ENCODE peak calls at places on chromosomes 12 and 14, in ten cellular contexts. One of them, this sample, is unnamed.

GRCh38 chr14:56594428-56594827 is 14.8 kb downstream of the TMEM260 start:
- DNase-seq in T1000: no peak
- DNase-seq in naive thymus-derived CD8-positive, alpha-beta T cell: no peak
- DNase-seq in adipocyte: no peak
- DNase-seq in T follicular helper cell: no peak
- DNase-seq in transverse colon: no peak
- DNase-seq in NCI-H1105: no peak
- DNase-seq in memory B cell: no peak
- DNase-seq in lung: no peak
- DNase-seq in PC-3: no peak
- DNase-seq in this sample: no peak

GRCh38 chr12:52319097-52319496 is 2.1 kb downstream of the KRT83 start:
- DNase-seq in T follicular helper cell: no peak
- DNase-seq in T1000: no peak
- DNase-seq in PC-3: peak
- DNase-seq in memory B cell: no peak
- DNase-seq in adipocyte: no peak
- DNase-seq in NCI-H1105: no peak
- DNase-seq in transverse colon: no peak
- DNase-seq in naive thymus-derived CD8-positive, alpha-beta T cell: no peak
- DNase-seq in lung: no peak
- DNase-seq in this sample: no peak

GRCh38 chr14:37862263-37862662 is 266.8 kb downstream of the TTC6 start:
- DNase-seq in adipocyte: no peak
- DNase-seq in T follicular helper cell: no peak
- DNase-seq in NCI-H1105: no peak
- DNase-seq in T1000: no peak
- DNase-seq in memory B cell: no peak
- DNase-seq in transverse colon: no peak
- DNase-seq in PC-3: no peak
- DNase-seq in lung: no peak
- DNase-seq in naive thymus-derived CD8-positive, alpha-beta T cell: no peak
- DNase-seq in this sample: no peak

GRCh38 chr14:53900499-53900898 is 56.1 kb downstream of the BMP4 start:
- DNase-seq in NCI-H1105: no peak
- DNase-seq in transverse colon: peak
- DNase-seq in naive thymus-derived CD8-positive, alpha-beta T cell: no peak
- DNase-seq in PC-3: no peak
- DNase-seq in T1000: no peak
- DNase-seq in T follicular helper cell: no peak
- DNase-seq in memory B cell: no peak
- DNase-seq in lung: no peak
- DNase-seq in adipocyte: peak
- DNase-seq in this sample: no peak

GRCh38 chr12:47303207-47303606 is 223.4 kb upstream of the AMIGO2 start:
- DNase-seq in naive thymus-derived CD8-positive, alpha-beta T cell: no peak
- DNase-seq in memory B cell: no peak
- DNase-seq in adipocyte: no peak
- DNase-seq in lung: no peak
- DNase-seq in T follicular helper cell: no peak
- DNase-seq in transverse colon: no peak
- DNase-seq in NCI-H1105: no peak
- DNase-seq in PC-3: no peak
- DNase-seq in T1000: no peak
- DNase-seq in this sample: no peak

GRCh38 chr12:105933671-105934665 is 204.8 kb downstream of the NUAK1 start:
- DNase-seq in T follicular helper cell: no peak
- DNase-seq in lung: peak
- DNase-seq in NCI-H1105: no peak
- DNase-seq in memory B cell: no peak
- DNase-seq in T1000: peak
- DNase-seq in PC-3: peak
- DNase-seq in naive thymus-derived CD8-positive, alpha-beta T cell: no peak
- DNase-seq in adipocyte: peak
- DNase-seq in transverse colon: peak
- DNase-seq in this sample: no peak

GRCh38 chr12:57063991-57064725 is 14.2 kb upstream of the MYO1A start:
- DNase-seq in memory B cell: peak
- DNase-seq in PC-3: no peak
- DNase-seq in T1000: no peak
- DNase-seq in lung: no peak
- DNase-seq in adipocyte: no peak
- DNase-seq in transverse colon: no peak
- DNase-seq in NCI-H1105: no peak
- DNase-seq in T follicular helper cell: peak
- DNase-seq in naive thymus-derived CD8-positive, alpha-beta T cell: peak
- DNase-seq in this sample: no peak

GRCh38 chr14:98008381-98009113 is 1211.4 kb downstream of the VRK1 start:
- DNase-seq in adipocyte: no peak
- DNase-seq in memory B cell: no peak
- DNase-seq in lung: no peak
- DNase-seq in naive thymus-derived CD8-positive, alpha-beta T cell: no peak
- DNase-seq in transverse colon: no peak
- DNase-seq in T follicular helper cell: no peak
- DNase-seq in PC-3: peak
- DNase-seq in T1000: no peak
- DNase-seq in NCI-H1105: no peak
- DNase-seq in this sample: no peak

GRCh38 chr12:91043408-91043807 is 14.4 kb downstream of the KERA start:
- DNase-seq in memory B cell: no peak
- DNase-seq in lung: no peak
- DNase-seq in transverse colon: no peak
- DNase-seq in naive thymus-derived CD8-positive, alpha-beta T cell: no peak
- DNase-seq in T1000: no peak
- DNase-seq in adipocyte: no peak
- DNase-seq in NCI-H1105: no peak
- DNase-seq in PC-3: no peak
- DNase-seq in T follicular helper cell: no peak
- DNase-seq in this sample: no peak

GRCh38 chr12:131855521-131856142 is 27.4 kb downstream of the MMP17 start:
- DNase-seq in PC-3: peak
- DNase-seq in lung: no peak
- DNase-seq in T follicular helper cell: no peak
- DNase-seq in T1000: no peak
- DNase-seq in NCI-H1105: no peak
- DNase-seq in memory B cell: no peak
- DNase-seq in transverse colon: no peak
- DNase-seq in naive thymus-derived CD8-positive, alpha-beta T cell: no peak
- DNase-seq in adipocyte: no peak
- DNase-seq in this sample: no peak

GRCh38 chr14:67951529-67952120 is 132.0 kb downstream of the RAD51B start:
- DNase-seq in T follicular helper cell: no peak
- DNase-seq in transverse colon: no peak
- DNase-seq in NCI-H1105: no peak
- DNase-seq in adipocyte: no peak
- DNase-seq in PC-3: no peak
- DNase-seq in memory B cell: no peak
- DNase-seq in T1000: no peak
- DNase-seq in lung: no peak
- DNase-seq in naive thymus-derived CD8-positive, alpha-beta T cell: no peak
- DNase-seq in this sample: no peak

GRCh38 chr14:34496679-34497513 is 34.9 kb upstream of the SPTSSA start:
- DNase-seq in lung: peak
- DNase-seq in PC-3: peak
- DNase-seq in NCI-H1105: no peak
- DNase-seq in memory B cell: no peak
- DNase-seq in adipocyte: peak
- DNase-seq in T1000: peak
- DNase-seq in transverse colon: peak
- DNase-seq in naive thymus-derived CD8-positive, alpha-beta T cell: no peak
- DNase-seq in T follicular helper cell: no peak
- DNase-seq in this sample: peak

GRCh38 chr12:124432376-124432775 is 135.0 kb downstream of the NCOR2 start:
- DNase-seq in transverse colon: no peak
- DNase-seq in T1000: no peak
- DNase-seq in NCI-H1105: no peak
- DNase-seq in memory B cell: no peak
- DNase-seq in lung: no peak
- DNase-seq in adipocyte: no peak
- DNase-seq in PC-3: no peak
- DNase-seq in T follicular helper cell: no peak
- DNase-seq in naive thymus-derived CD8-positive, alpha-beta T cell: no peak
- DNase-seq in this sample: no peak

This sample was measured in endothelial cell.